ENCODE peak calls at places on chromosomes 2 and 18, in nine cellular contexts. One of them, this sample, is unnamed.

GRCh38 chr2:189474526-189474925 is 33.3 kb downstream of the WDR75 start:
- DNase-seq in osteocyte: no peak
- DNase-seq in A172: no peak
- DNase-seq in stimulated activated naive CD4-positive, alpha-beta T cell: no peak
- DNase-seq in NCI-H2107: no peak
- DNase-seq in stimulated activated CD8-positive, alpha-beta memory T cell treated with anti-CD3 and anti-CD28 coated beads, Interleukin-7, amount 100 ng/mL, for 1 hour: no peak
- DNase-seq in thoracic aorta: no peak
- DNase-seq in pulmonary artery endothelial cell: no peak
- DNase-seq in posterior cingulate gyrus: no peak
- DNase-seq in this sample: no peak

GRCh38 chr2:54724150-54724559 is 693 bp downstream of the EML6 start:
- DNase-seq in NCI-H2107: no peak
- DNase-seq in stimulated activated naive CD4-positive, alpha-beta T cell: no peak
- DNase-seq in osteocyte: no peak
- DNase-seq in A172: no peak
- DNase-seq in stimulated activated CD8-positive, alpha-beta memory T cell treated with anti-CD3 and anti-CD28 coated beads, Interleukin-7, amount 100 ng/mL, for 1 hour: no peak
- DNase-seq in pulmonary artery endothelial cell: no peak
- DNase-seq in thoracic aorta: no peak
- DNase-seq in posterior cingulate gyrus: no peak
- DNase-seq in this sample: no peak

GRCh38 chr2:240211598-240212424 is 71.4 kb upstream of the OTOS start:
- DNase-seq in thoracic aorta: no peak
- DNase-seq in posterior cingulate gyrus: peak
- DNase-seq in stimulated activated CD8-positive, alpha-beta memory T cell treated with anti-CD3 and anti-CD28 coated beads, Interleukin-7, amount 100 ng/mL, for 1 hour: no peak
- DNase-seq in osteocyte: no peak
- DNase-seq in A172: no peak
- DNase-seq in pulmonary artery endothelial cell: no peak
- DNase-seq in NCI-H2107: no peak
- DNase-seq in stimulated activated naive CD4-positive, alpha-beta T cell: no peak
- DNase-seq in this sample: no peak

GRCh38 chr18:48609820-48610815 is 71.3 kb downstream of the CTIF start:
- DNase-seq in posterior cingulate gyrus: no peak
- DNase-seq in pulmonary artery endothelial cell: no peak
- DNase-seq in stimulated activated naive CD4-positive, alpha-beta T cell: no peak
- DNase-seq in NCI-H2107: no peak
- DNase-seq in thoracic aorta: peak
- DNase-seq in A172: peak
- DNase-seq in stimulated activated CD8-positive, alpha-beta memory T cell treated with anti-CD3 and anti-CD28 coated beads, Interleukin-7, amount 100 ng/mL, for 1 hour: no peak
- DNase-seq in osteocyte: no peak
- DNase-seq in this sample: no peak

GRCh38 chr18:58416704-58417683 is 211.9 kb downstream of the ALPK2 start:
- DNase-seq in stimulated activated naive CD4-positive, alpha-beta T cell: no peak
- DNase-seq in osteocyte: no peak
- DNase-seq in pulmonary artery endothelial cell: no peak
- DNase-seq in A172: peak
- DNase-seq in thoracic aorta: no peak
- DNase-seq in posterior cingulate gyrus: no peak
- DNase-seq in stimulated activated CD8-positive, alpha-beta memory T cell treated with anti-CD3 and anti-CD28 coated beads, Interleukin-7, amount 100 ng/mL, for 1 hour: no peak
- DNase-seq in NCI-H2107: no peak
- DNase-seq in this sample: no peak

GRCh38 chr2:14492920-14493503 is 139.5 kb upstream of the LRATD1 start:
- DNase-seq in stimulated activated CD8-positive, alpha-beta memory T cell treated with anti-CD3 and anti-CD28 coated beads, Interleukin-7, amount 100 ng/mL, for 1 hour: no peak
- DNase-seq in A172: peak
- DNase-seq in stimulated activated naive CD4-positive, alpha-beta T cell: no peak
- DNase-seq in NCI-H2107: no peak
- DNase-seq in thoracic aorta: no peak
- DNase-seq in osteocyte: no peak
- DNase-seq in posterior cingulate gyrus: no peak
- DNase-seq in pulmonary artery endothelial cell: no peak
- DNase-seq in this sample: no peak

GRCh38 chr2:199738723-199739412 is 112.1 kb downstream of the FTCDNL1 start:
- DNase-seq in posterior cingulate gyrus: no peak
- DNase-seq in thoracic aorta: no peak
- DNase-seq in A172: peak
- DNase-seq in osteocyte: no peak
- DNase-seq in NCI-H2107: no peak
- DNase-seq in stimulated activated naive CD4-positive, alpha-beta T cell: no peak
- DNase-seq in stimulated activated CD8-positive, alpha-beta memory T cell treated with anti-CD3 and anti-CD28 coated beads, Interleukin-7, amount 100 ng/mL, for 1 hour: no peak
- DNase-seq in pulmonary artery endothelial cell: no peak
- DNase-seq in this sample: no peak

GRCh38 chr2:231680284-231680991 is 27.9 kb upstream of the PTMA start:
- DNase-seq in stimulated activated naive CD4-positive, alpha-beta T cell: no peak
- DNase-seq in NCI-H2107: peak
- DNase-seq in A172: no peak
- DNase-seq in posterior cingulate gyrus: no peak
- DNase-seq in thoracic aorta: no peak
- DNase-seq in osteocyte: no peak
- DNase-seq in pulmonary artery endothelial cell: no peak
- DNase-seq in stimulated activated CD8-positive, alpha-beta memory T cell treated with anti-CD3 and anti-CD28 coated beads, Interleukin-7, amount 100 ng/mL, for 1 hour: no peak
- DNase-seq in this sample: no peak

GRCh38 chr2:45331034-45331786 is 279.9 kb downstream of the SRBD1 start:
- DNase-seq in NCI-H2107: no peak
- DNase-seq in thoracic aorta: no peak
- DNase-seq in pulmonary artery endothelial cell: no peak
- DNase-seq in stimulated activated CD8-positive, alpha-beta memory T cell treated with anti-CD3 and anti-CD28 coated beads, Interleukin-7, amount 100 ng/mL, for 1 hour: no peak
- DNase-seq in posterior cingulate gyrus: no peak
- DNase-seq in stimulated activated naive CD4-positive, alpha-beta T cell: no peak
- DNase-seq in osteocyte: no peak
- DNase-seq in A172: no peak
- DNase-seq in this sample: no peak

GRCh38 chr2:60551241-60552095 is 2.0 kb downstream of the BCL11A start:
- DNase-seq in posterior cingulate gyrus: no peak
- DNase-seq in stimulated activated naive CD4-positive, alpha-beta T cell: no peak
- DNase-seq in NCI-H2107: no peak
- DNase-seq in pulmonary artery endothelial cell: no peak
- DNase-seq in stimulated activated CD8-positive, alpha-beta memory T cell treated with anti-CD3 and anti-CD28 coated beads, Interleukin-7, amount 100 ng/mL, for 1 hour: no peak
- DNase-seq in thoracic aorta: no peak
- DNase-seq in A172: no peak
- DNase-seq in osteocyte: peak
- DNase-seq in this sample: no peak

GRCh38 chr2:46985512-46985911 is 69.9 kb upstream of the MCFD2 start:
- DNase-seq in NCI-H2107: no peak
- DNase-seq in stimulated activated naive CD4-positive, alpha-beta T cell: no peak
- DNase-seq in posterior cingulate gyrus: no peak
- DNase-seq in A172: peak
- DNase-seq in stimulated activated CD8-positive, alpha-beta memory T cell treated with anti-CD3 and anti-CD28 coated beads, Interleukin-7, amount 100 ng/mL, for 1 hour: no peak
- DNase-seq in osteocyte: no peak
- DNase-seq in pulmonary artery endothelial cell: no peak
- DNase-seq in thoracic aorta: no peak
- DNase-seq in this sample: no peak

GRCh38 chr2:99488999-99489757 is 639 bp downstream of the REV1 start:
- DNase-seq in pulmonary artery endothelial cell: no peak
- DNase-seq in A172: peak
- DNase-seq in stimulated activated naive CD4-positive, alpha-beta T cell: peak
- DNase-seq in stimulated activated CD8-positive, alpha-beta memory T cell treated with anti-CD3 and anti-CD28 coated beads, Interleukin-7, amount 100 ng/mL, for 1 hour: peak
- DNase-seq in NCI-H2107: no peak
- DNase-seq in osteocyte: peak
- DNase-seq in thoracic aorta: no peak
- DNase-seq in posterior cingulate gyrus: peak
- DNase-seq in this sample: peak

GRCh38 chr2:224084266-224084892 is 45.3 kb upstream of the SERPINE2 start:
- DNase-seq in stimulated activated CD8-positive, alpha-beta memory T cell treated with anti-CD3 and anti-CD28 coated beads, Interleukin-7, amount 100 ng/mL, for 1 hour: no peak
- DNase-seq in stimulated activated naive CD4-positive, alpha-beta T cell: no peak
- DNase-seq in NCI-H2107: no peak
- DNase-seq in A172: peak
- DNase-seq in thoracic aorta: no peak
- DNase-seq in pulmonary artery endothelial cell: no peak
- DNase-seq in posterior cingulate gyrus: no peak
- DNase-seq in osteocyte: no peak
- DNase-seq in this sample: no peak

GRCh38 chr18:46273861-46274260 is 169.7 kb downstream of the HAUS1 start:
- DNase-seq in thoracic aorta: no peak
- DNase-seq in pulmonary artery endothelial cell: no peak
- DNase-seq in stimulated activated naive CD4-positive, alpha-beta T cell: no peak
- DNase-seq in posterior cingulate gyrus: no peak
- DNase-seq in stimulated activated CD8-positive, alpha-beta memory T cell treated with anti-CD3 and anti-CD28 coated beads, Interleukin-7, amount 100 ng/mL, for 1 hour: no peak
- DNase-seq in A172: no peak
- DNase-seq in NCI-H2107: no peak
- DNase-seq in osteocyte: no peak
- DNase-seq in this sample: no peak

GRCh38 chr2:187917535-187917934 is 363.3 kb upstream of the TFPI start:
- DNase-seq in stimulated activated CD8-positive, alpha-beta memory T cell treated with anti-CD3 and anti-CD28 coated beads, Interleukin-7, amount 100 ng/mL, for 1 hour: no peak
- DNase-seq in thoracic aorta: no peak
- DNase-seq in stimulated activated naive CD4-positive, alpha-beta T cell: no peak
- DNase-seq in A172: no peak
- DNase-seq in NCI-H2107: no peak
- DNase-seq in pulmonary artery endothelial cell: no peak
- DNase-seq in osteocyte: no peak
- DNase-seq in posterior cingulate gyrus: no peak
- DNase-seq in this sample: no peak

GRCh38 chr2:71736091-71736878 is 282.9 kb downstream of the DYSF start:
- DNase-seq in osteocyte: peak
- DNase-seq in NCI-H2107: no peak
- DNase-seq in stimulated activated CD8-positive, alpha-beta memory T cell treated with anti-CD3 and anti-CD28 coated beads, Interleukin-7, amount 100 ng/mL, for 1 hour: no peak
- DNase-seq in posterior cingulate gyrus: no peak
- DNase-seq in A172: no peak
- DNase-seq in stimulated activated naive CD4-positive, alpha-beta T cell: no peak
- DNase-seq in pulmonary artery endothelial cell: no peak
- DNase-seq in thoracic aorta: no peak
- DNase-seq in this sample: peak

GRCh38 chr18:11859903-11860407 is 8.7 kb downstream of the CHMP1B start:
- DNase-seq in A172: peak
- DNase-seq in stimulated activated CD8-positive, alpha-beta memory T cell treated with anti-CD3 and anti-CD28 coated beads, Interleukin-7, amount 100 ng/mL, for 1 hour: no peak
- DNase-seq in posterior cingulate gyrus: no peak
- DNase-seq in stimulated activated naive CD4-positive, alpha-beta T cell: no peak
- DNase-seq in NCI-H2107: no peak
- DNase-seq in osteocyte: no peak
- DNase-seq in thoracic aorta: no peak
- DNase-seq in pulmonary artery endothelial cell: peak
- DNase-seq in this sample: no peak

GRCh38 chr2:71928734-71929481 is 218.8 kb downstream of the CYP26B1 start:
- DNase-seq in stimulated activated naive CD4-positive, alpha-beta T cell: no peak
- DNase-seq in NCI-H2107: no peak
- DNase-seq in pulmonary artery endothelial cell: no peak
- DNase-seq in posterior cingulate gyrus: no peak
- DNase-seq in A172: no peak
- DNase-seq in osteocyte: peak
- DNase-seq in stimulated activated CD8-positive, alpha-beta memory T cell treated with anti-CD3 and anti-CD28 coated beads, Interleukin-7, amount 100 ng/mL, for 1 hour: no peak
- DNase-seq in thoracic aorta: no peak
- DNase-seq in this sample: peak

GRCh38 chr2:195660265-195660890 is 3.4 kb downstream of the SLC39A10 start:
- DNase-seq in osteocyte: no peak
- DNase-seq in pulmonary artery endothelial cell: peak
- DNase-seq in NCI-H2107: no peak
- DNase-seq in stimulated activated CD8-positive, alpha-beta memory T cell treated with anti-CD3 and anti-CD28 coated beads, Interleukin-7, amount 100 ng/mL, for 1 hour: peak
- DNase-seq in stimulated activated naive CD4-positive, alpha-beta T cell: peak
- DNase-seq in posterior cingulate gyrus: peak
- DNase-seq in thoracic aorta: peak
- DNase-seq in A172: peak
- DNase-seq in this sample: no peak

GRCh38 chr2:109435066-109435690 is 178.6 kb downstream of the SEPTIN10 start:
- DNase-seq in stimulated activated CD8-positive, alpha-beta memory T cell treated with anti-CD3 and anti-CD28 coated beads, Interleukin-7, amount 100 ng/mL, for 1 hour: no peak
- DNase-seq in osteocyte: no peak
- DNase-seq in NCI-H2107: no peak
- DNase-seq in stimulated activated naive CD4-positive, alpha-beta T cell: no peak
- DNase-seq in posterior cingulate gyrus: no peak
- DNase-seq in A172: no peak
- DNase-seq in thoracic aorta: no peak
- DNase-seq in pulmonary artery endothelial cell: no peak
- DNase-seq in this sample: no peak

GRCh38 chr18:79579807-79580480 is 99.7 kb upstream of the CTDP1 start:
- DNase-seq in NCI-H2107: no peak
- DNase-seq in osteocyte: peak
- DNase-seq in A172: no peak
- DNase-seq in stimulated activated CD8-positive, alpha-beta memory T cell treated with anti-CD3 and anti-CD28 coated beads, Interleukin-7, amount 100 ng/mL, for 1 hour: no peak
- DNase-seq in pulmonary artery endothelial cell: no peak
- DNase-seq in stimulated activated naive CD4-positive, alpha-beta T cell: no peak
- DNase-seq in posterior cingulate gyrus: no peak
- DNase-seq in thoracic aorta: no peak
- DNase-seq in this sample: no peak

GRCh38 chr18:7663305-7664023 is 96.3 kb downstream of the PTPRM start:
- DNase-seq in stimulated activated naive CD4-positive, alpha-beta T cell: no peak
- DNase-seq in posterior cingulate gyrus: no peak
- DNase-seq in pulmonary artery endothelial cell: no peak
- DNase-seq in stimulated activated CD8-positive, alpha-beta memory T cell treated with anti-CD3 and anti-CD28 coated beads, Interleukin-7, amount 100 ng/mL, for 1 hour: no peak
- DNase-seq in A172: no peak
- DNase-seq in thoracic aorta: no peak
- DNase-seq in osteocyte: no peak
- DNase-seq in NCI-H2107: no peak
- DNase-seq in this sample: no peak

GRCh38 chr2:29115797-29116781 is 874 bp downstream of the CLIP4 start:
- DNase-seq in NCI-H2107: no peak
- DNase-seq in pulmonary artery endothelial cell: no peak
- DNase-seq in thoracic aorta: peak
- DNase-seq in A172: peak
- DNase-seq in posterior cingulate gyrus: peak
- DNase-seq in stimulated activated CD8-positive, alpha-beta memory T cell treated with anti-CD3 and anti-CD28 coated beads, Interleukin-7, amount 100 ng/mL, for 1 hour: no peak
- DNase-seq in osteocyte: no peak
- DNase-seq in stimulated activated naive CD4-positive, alpha-beta T cell: peak
- DNase-seq in this sample: no peak

GRCh38 chr2:128365217-128365905 is 46.7 kb upstream of the HS6ST1 start:
- DNase-seq in stimulated activated naive CD4-positive, alpha-beta T cell: no peak
- DNase-seq in osteocyte: no peak
- DNase-seq in A172: no peak
- DNase-seq in posterior cingulate gyrus: no peak
- DNase-seq in pulmonary artery endothelial cell: no peak
- DNase-seq in thoracic aorta: no peak
- DNase-seq in stimulated activated CD8-positive, alpha-beta memory T cell treated with anti-CD3 and anti-CD28 coated beads, Interleukin-7, amount 100 ng/mL, for 1 hour: no peak
- DNase-seq in NCI-H2107: no peak
- DNase-seq in this sample: no peak

GRCh38 chr2:105545731-105546622 is 147.1 kb upstream of the FHL2 start:
- DNase-seq in stimulated activated CD8-positive, alpha-beta memory T cell treated with anti-CD3 and anti-CD28 coated beads, Interleukin-7, amount 100 ng/mL, for 1 hour: peak
- DNase-seq in osteocyte: peak
- DNase-seq in pulmonary artery endothelial cell: peak
- DNase-seq in thoracic aorta: no peak
- DNase-seq in NCI-H2107: no peak
- DNase-seq in A172: peak
- DNase-seq in stimulated activated naive CD4-positive, alpha-beta T cell: peak
- DNase-seq in posterior cingulate gyrus: peak
- DNase-seq in this sample: peak

GRCh38 chr2:10126627-10127026 is 4.1 kb downstream of the RRM2 start:
- DNase-seq in posterior cingulate gyrus: no peak
- DNase-seq in NCI-H2107: no peak
- DNase-seq in stimulated activated naive CD4-positive, alpha-beta T cell: no peak
- DNase-seq in osteocyte: no peak
- DNase-seq in thoracic aorta: no peak
- DNase-seq in A172: no peak
- DNase-seq in stimulated activated CD8-positive, alpha-beta memory T cell treated with anti-CD3 and anti-CD28 coated beads, Interleukin-7, amount 100 ng/mL, for 1 hour: no peak
- DNase-seq in pulmonary artery endothelial cell: no peak
- DNase-seq in this sample: no peak

GRCh38 chr18:45050712-45051639 is 370.3 kb downstream of the SETBP1 start:
- DNase-seq in pulmonary artery endothelial cell: peak
- DNase-seq in A172: peak
- DNase-seq in stimulated activated naive CD4-positive, alpha-beta T cell: no peak
- DNase-seq in thoracic aorta: no peak
- DNase-seq in NCI-H2107: no peak
- DNase-seq in posterior cingulate gyrus: no peak
- DNase-seq in osteocyte: no peak
- DNase-seq in stimulated activated CD8-positive, alpha-beta memory T cell treated with anti-CD3 and anti-CD28 coated beads, Interleukin-7, amount 100 ng/mL, for 1 hour: no peak
- DNase-seq in this sample: no peak

GRCh38 chr18:58866261-58867232 is 1.9 kb downstream of the ZNF532 start:
- DNase-seq in stimulated activated naive CD4-positive, alpha-beta T cell: no peak
- DNase-seq in A172: no peak
- DNase-seq in pulmonary artery endothelial cell: no peak
- DNase-seq in thoracic aorta: no peak
- DNase-seq in posterior cingulate gyrus: no peak
- DNase-seq in NCI-H2107: no peak
- DNase-seq in stimulated activated CD8-positive, alpha-beta memory T cell treated with anti-CD3 and anti-CD28 coated beads, Interleukin-7, amount 100 ng/mL, for 1 hour: no peak
- DNase-seq in osteocyte: no peak
- DNase-seq in this sample: no peak

GRCh38 chr2:23445450-23445868 is 60.5 kb downstream of the KLHL29 start:
- DNase-seq in osteocyte: peak
- DNase-seq in stimulated activated naive CD4-positive, alpha-beta T cell: no peak
- DNase-seq in posterior cingulate gyrus: no peak
- DNase-seq in thoracic aorta: no peak
- DNase-seq in NCI-H2107: no peak
- DNase-seq in pulmonary artery endothelial cell: peak
- DNase-seq in stimulated activated CD8-positive, alpha-beta memory T cell treated with anti-CD3 and anti-CD28 coated beads, Interleukin-7, amount 100 ng/mL, for 1 hour: no peak
- DNase-seq in A172: peak
- DNase-seq in this sample: no peak

GRCh38 chr18:78309307-78309706 is 670.3 kb upstream of the SALL3 start:
- DNase-seq in stimulated activated naive CD4-positive, alpha-beta T cell: no peak
- DNase-seq in pulmonary artery endothelial cell: no peak
- DNase-seq in osteocyte: no peak
- DNase-seq in thoracic aorta: no peak
- DNase-seq in A172: no peak
- DNase-seq in posterior cingulate gyrus: no peak
- DNase-seq in NCI-H2107: no peak
- DNase-seq in stimulated activated CD8-positive, alpha-beta memory T cell treated with anti-CD3 and anti-CD28 coated beads, Interleukin-7, amount 100 ng/mL, for 1 hour: no peak
- DNase-seq in this sample: no peak

GRCh38 chr2:65265090-65266045 is 37.7 kb downstream of the ACTR2 start:
- DNase-seq in pulmonary artery endothelial cell: peak
- DNase-seq in stimulated activated CD8-positive, alpha-beta memory T cell treated with anti-CD3 and anti-CD28 coated beads, Interleukin-7, amount 100 ng/mL, for 1 hour: no peak
- DNase-seq in osteocyte: no peak
- DNase-seq in posterior cingulate gyrus: no peak
- DNase-seq in A172: peak
- DNase-seq in stimulated activated naive CD4-positive, alpha-beta T cell: no peak
- DNase-seq in NCI-H2107: peak
- DNase-seq in thoracic aorta: no peak
- DNase-seq in this sample: no peak